ENCODE peak calls at places on chromosomes 5 and 9, in four cellular contexts. D, R, E and C are unnamed samples.

GRCh38 chr5:149635394-149635793 is 54.1 kb downstream of the ARHGEF37 start:
- DNase-seq in E (no peak), D (no peak), R (no peak), C (no peak)

GRCh38 chr9:76109953-76110352 is 219.5 kb downstream of the PCSK5 start:
- DNase-seq in D (no peak), E (no peak), R (no peak), C (no peak)

GRCh38 chr9:32398207-32398606 is 13.8 kb downstream of the ACO1 start:
- DNase-seq in D (no peak), R (no peak), E (no peak), C (no peak)

GRCh38 chr9:105405514-105406131 is 42.2 kb upstream of the FSD1L start:
- DNase-seq in R (no peak), E (no peak), D (no peak), C (no peak)

GRCh38 chr5:17305964-17306725 is 88.7 kb downstream of the BASP1 start:
- DNase-seq in E (peak; percentile 75), D (no peak), R (peak; percentile 49), C (peak; percentile 90)

GRCh38 chr5:115531787-115532367 is 12.7 kb downstream of the FEM1C start:
- DNase-seq in E (peak; percentile 55), D (no peak), R (no peak), C (no peak)

GRCh38 chr9:93303258-93303771 is 119.4 kb downstream of the WNK2 start:
- DNase-seq in R (no peak), E (no peak), D (no peak), C (no peak)

GRCh38 chr5:171946382-171946781 is 60.1 kb downstream of the FBXW11 start:
- DNase-seq in E (no peak), R (no peak), D (no peak), C (no peak)

GRCh38 chr9:113219972-113220371 is 1.1 kb downstream of the FKBP15 start:
- DNase-seq in D (no peak), R (no peak), E (no peak), C (no peak)

GRCh38 chr9:134360897-134361296 is 34.6 kb downstream of the RXRA start:
- DNase-seq in E (peak; percentile 49), R (no peak), D (no peak), C (no peak)

GRCh38 chr5:177982072-177982727 is 13.8 kb downstream of the PROP1 start:
- DNase-seq in E (peak; percentile 13), D (no peak), R (peak; percentile 60), C (no peak)

GRCh38 chr9:134294228-134295071 is 31.8 kb upstream of the RXRA start:
- DNase-seq in D (no peak), R (no peak), E (no peak), C (no peak)

GRCh38 chr5:107594253-107595045 is 76.3 kb downstream of the EFNA5 start:
- DNase-seq in R (no peak), E (no peak), D (no peak), C (no peak)

GRCh38 chr5:112685929-112686328 is 51.8 kb upstream of the APC start:
- DNase-seq in E (no peak), R (no peak), D (no peak), C (no peak)

GRCh38 chr5:134396274-134396673 is 15.4 kb downstream of the CDKN2AIPNL start:
- DNase-seq in D (no peak), E (no peak), R (no peak), C (no peak)

GRCh38 chr5:93512799-93513198 is 68.2 kb downstream of the NR2F1-AS1 start:
- DNase-seq in D (no peak), R (no peak), E (no peak), C (no peak)

GRCh38 chr5:39780341-39780740 is 355.6 kb upstream of the DAB2 start:
- DNase-seq in R (no peak), D (no peak), E (no peak), C (no peak)

GRCh38 chr5:14557203-14557725 is 24.3 kb upstream of the OTULINL start:
- DNase-seq in R (no peak), D (no peak), E (peak; percentile 72), C (no peak)

GRCh38 chr9:129111762-129112151 is 542 bp downstream of the PTPA start:
- DNase-seq in D (peak; percentile 17), E (peak; percentile 31), R (peak; percentile 61), C (peak; percentile 42)

GRCh38 chr5:135662683-135663082 is 83.9 kb upstream of the CXCL14 start:
- DNase-seq in E (no peak), D (no peak), R (peak; percentile 49), C (no peak)